ENCODE peak calls at places on chromosome 22, in four cellular contexts. S, Q, D and E are unnamed samples.

GRCh38 chr22:29325356-29325755 is 9.9 kb upstream of the RASL10A start:
- DNase-seq in S (no peak), Q (no peak), D (no peak), E (no peak)

GRCh38 chr22:32584650-32585049 is 110.0 kb downstream of the FBXO7 start:
- DNase-seq in Q (peak), D (no peak), S (no peak), E (no peak)

GRCh38 chr22:28648792-28649191 is 30.8 kb downstream of the TTC28 start:
- DNase-seq in D (no peak), S (no peak), Q (no peak), E (no peak)

GRCh38 chr22:43637267-43637666 is 174.8 kb downstream of the EFCAB6 start:
- DNase-seq in D (no peak), S (no peak), Q (no peak), E (no peak)

GRCh38 chr22:44783581-44783980 is 31.2 kb downstream of the ARHGAP8 start:
- DNase-seq in S (no peak), D (peak), Q (no peak), E (no peak)

GRCh38 chr22:38397189-38398097 is 57.6 kb downstream of the KCNJ4 start:
- DNase-seq in S (no peak), D (peak), Q (peak), E (no peak)

GRCh38 chr22:22099194-22099486 is 116.6 kb upstream of the TOP3B start:
- DNase-seq in S (no peak), D (no peak), Q (no peak), E (no peak)

GRCh38 chr22:29202231-29203192 is 3.2 kb upstream of the EMID1 start:
- DNase-seq in D (no peak), S (peak), Q (no peak), E (peak)

GRCh38 chr22:38441620-38442287 is 13.2 kb downstream of the KCNJ4 start:
- DNase-seq in S (no peak), Q (no peak), D (no peak), E (no peak)

GRCh38 chr22:48153726-48154125 is 1391.3 kb downstream of the TBC1D22A start:
- DNase-seq in D (no peak), Q (no peak), S (no peak), E (no peak)

GRCh38 chr22:20127869-20128618 is 3.6 kb upstream of the ZDHHC8 start:
- DNase-seq in Q (no peak), D (no peak), S (no peak), E (no peak)

GRCh38 chr22:43409046-43409445 is 2.8 kb upstream of the MPPED1 start:
- DNase-seq in S (no peak), D (no peak), Q (no peak), E (no peak)

GRCh38 chr22:29121124-29121523 is 48.3 kb downstream of the KREMEN1 start:
- DNase-seq in Q (no peak), S (no peak), D (no peak), E (no peak)

GRCh38 chr22:41772198-41772597 is 28.3 kb upstream of the CCDC134 start:
- DNase-seq in D (peak), Q (no peak), S (no peak), E (peak)

GRCh38 chr22:19046719-19047609 is 75.2 kb downstream of the DGCR2 start:
- DNase-seq in Q (no peak), D (no peak), S (no peak), E (peak)

GRCh38 chr22:30305906-30306628 is 16.8 kb upstream of the CASTOR1 start:
- DNase-seq in D (peak), S (no peak), Q (no peak), E (no peak)

GRCh38 chr22:23205330-23205729 is 25.0 kb downstream of the BCR start:
- DNase-seq in D (no peak), Q (no peak), S (no peak), E (no peak)

GRCh38 chr22:20465759-20466077 is 28.1 kb upstream of the SCARF2 start:
- DNase-seq in Q (no peak), D (no peak), S (no peak), E (no peak)

GRCh38 chr22:38129021-38129420 is 18.5 kb upstream of the BAIAP2L2 start:
- DNase-seq in D (no peak), Q (no peak), S (no peak), E (no peak)